ENCODE peak calls at places on chromosome 13, in eight cellular contexts. L, D, U, B, S, P, Z and N are unnamed samples. For H3K4me1, the result is how much of the 10 kb centered on the place peaks cover.

GRCh38 chr13:27657724-27658123 is 36.0 kb downstream of the POLR1D start:
- DNase-seq in L (no peak), P (no peak), Z (no peak), B (no peak), U (no peak), D (no peak), S (no peak), N (peak)

GRCh38 chr13:105804561-105805190 is 730.8 kb downstream of the EFNB2 start:
- DNase-seq in S (no peak), Z (peak), D (no peak), P (no peak), B (no peak), L (no peak), U (no peak), N (no peak)

GRCh38 chr13:43116242-43116641 is 92.9 kb downstream of the DNAJC15 start:
- DNase-seq in B (no peak), L (no peak), U (peak), S (no peak), Z (no peak), P (peak), D (no peak), N (no peak)

GRCh38 chr13:75787249-75787940 is 151.3 kb downstream of the LMO7 start:
- DNase-seq in S (no peak), Z (no peak), L (no peak), D (no peak), P (no peak), B (no peak), U (no peak), N (no peak)

GRCh38 chr13:97119899-97120745 is 102.0 kb upstream of the MBNL2 start:
- DNase-seq in L (no peak), D (no peak), P (no peak), S (no peak), U (no peak), B (no peak), Z (no peak), N (no peak)

GRCh38 chr13:83248751-83249150 is 633.5 kb downstream of the SLITRK1 start:
- DNase-seq in D (no peak), Z (peak), P (no peak), U (no peak), L (no peak), B (no peak), S (no peak), N (no peak)

GRCh38 chr13:86383561-86383960 is 584.3 kb upstream of the SLITRK6 start:
- DNase-seq in L (no peak), Z (no peak), S (no peak), B (no peak), D (no peak), U (no peak), P (no peak), N (no peak)

GRCh38 chr13:65595881-65596280 is 1634.3 kb downstream of the PCDH9 start:
- DNase-seq in U (no peak), Z (no peak), P (no peak), S (no peak), B (no peak), D (no peak), L (no peak), N (no peak)

GRCh38 chr13:31998131-31998530 is 33.4 kb upstream of the FRY start:
- DNase-seq in Z (no peak), U (no peak), B (no peak), P (peak), S (no peak), L (no peak), D (no peak), N (no peak)

GRCh38 chr13:40777166-40777956 is 6.4 kb upstream of the MRPS31 start:
- DNase-seq in D (no peak), U (peak), Z (no peak), L (peak), S (peak), P (peak), B (peak), N (no peak)

GRCh38 chr13:77533875-77534788 is 1.4 kb upstream of the SCEL start:
- DNase-seq in L (no peak), U (no peak), P (peak), B (no peak), Z (no peak), D (no peak), S (no peak), N (no peak)

GRCh38 chr13:44972956-44973581 is 16.2 kb downstream of the NUFIP1 start:
- DNase-seq in Z (no peak), U (peak), L (no peak), D (no peak), B (no peak), S (peak), P (peak), N (no peak)

GRCh38 chr13:30408319-30409101 is 13.8 kb upstream of the UBE2L5 start:
- DNase-seq in B (peak), P (peak), L (peak), U (peak), Z (peak), D (peak), S (no peak), N (peak)

GRCh38 chr13:45121421-45121820 is 1.1 kb downstream of the GTF2F2 start:
- DNase-seq in Z (no peak), B (no peak), P (peak), L (peak), D (no peak), S (peak), U (peak), N (no peak)

GRCh38 chr13:39600766-39601165 is 2.2 kb downstream of the LHFPL6 start:
- DNase-seq in U (no peak), B (no peak), L (no peak), D (no peak), P (peak), Z (peak), S (no peak), N (no peak)

GRCh38 chr13:68816715-68817114 is 1290.9 kb upstream of the ATXN8OS start:
- DNase-seq in U (no peak), L (no peak), P (no peak), S (no peak), Z (no peak), B (no peak), D (no peak), N (no peak)

GRCh38 chr13:49292742-49293498 is 45.2 kb downstream of the CDADC1 start:
- DNase-seq in B (no peak), S (no peak), Z (peak), D (peak), L (no peak), P (no peak), U (no peak), N (peak)

GRCh38 chr13:28744091-28744536 is 25.3 kb upstream of the SLC46A3 start:
- DNase-seq in U (no peak), S (no peak), B (no peak), Z (peak), D (no peak), P (peak), L (no peak), N (no peak)

GRCh38 chr13:23146811-23147245 is 34.0 kb upstream of the SGCG start:
- DNase-seq in L (no peak), S (no peak), B (no peak), D (no peak), Z (no peak), P (no peak), U (no peak), N (no peak)

GRCh38 chr13:56755181-56755580 is 385.5 kb upstream of the PRR20A start:
- DNase-seq in D (no peak), P (peak), B (no peak), U (no peak), Z (no peak), L (no peak), S (no peak), N (no peak)

GRCh38 chr13:35763805-35764170 is 287.3 kb upstream of the MAB21L1 start:
- DNase-seq in D (no peak), P (no peak), U (no peak), B (no peak), L (no peak), S (no peak), Z (no peak), N (no peak)

GRCh38 chr13:84405286-84405685 is 523.0 kb upstream of the SLITRK1 start:
- DNase-seq in L (no peak), P (no peak), U (no peak), B (no peak), D (no peak), Z (no peak), S (no peak), N (no peak)

GRCh38 chr13:74346960-74347359 is 212.8 kb upstream of the KLF12 start:
- DNase-seq in D (no peak), L (no peak), Z (no peak), U (no peak), B (no peak), P (peak), S (no peak), N (no peak)

GRCh38 chr13:84668637-84669036 is 786.4 kb upstream of the SLITRK1 start:
- DNase-seq in L (no peak), S (no peak), Z (no peak), U (no peak), P (no peak), B (no peak), D (no peak), N (no peak)

DNA sequence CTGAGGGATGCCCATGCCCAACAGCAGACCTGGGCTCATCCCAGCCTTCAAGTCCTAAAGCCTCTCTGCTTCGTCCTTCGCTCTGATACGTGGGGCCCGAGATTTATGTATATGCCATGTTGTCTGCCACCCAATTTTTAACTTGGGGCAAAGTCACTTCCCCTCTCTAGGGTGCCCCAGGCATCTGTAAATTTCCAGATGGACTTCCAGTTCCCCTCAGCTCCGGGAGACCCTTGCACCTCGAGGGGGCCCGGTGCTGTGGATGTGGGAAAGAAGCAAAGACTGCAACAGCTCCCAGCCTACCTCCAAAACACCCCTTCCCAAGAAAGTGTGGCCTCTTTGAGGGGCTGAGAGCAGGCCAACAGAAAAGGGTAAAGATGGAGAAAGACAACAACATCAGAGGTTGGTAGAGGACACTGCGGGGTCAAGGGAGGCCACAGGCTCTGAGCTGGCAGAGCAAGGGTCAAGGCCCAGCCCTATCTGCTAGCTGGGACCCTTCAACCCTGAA is 97.4 kb downstream of the STK24 start:
- DNase-seq in U (no peak), P (no peak), L (no peak), D (no peak), Z (no peak), S (no peak), B (no peak), N (no peak)
- H3K4me1 ChIP-seq in U (half or more), P (half or more), L (half or more), D (under half), Z (under half), S (half or more), B (under half), N (half or more)

GRCh38 chr13:59635591-59635990 is 528.1 kb downstream of the DIAPH3 start:
- DNase-seq in Z (no peak), L (no peak), D (no peak), S (no peak), U (no peak), P (no peak), B (no peak), N (no peak)

GRCh38 chr13:59641758-59642157 is 522.0 kb downstream of the DIAPH3 start:
- DNase-seq in D (no peak), B (no peak), U (no peak), S (no peak), Z (no peak), L (no peak), P (no peak), N (no peak)

GRCh38 chr13:59643239-59643865 is 520.4 kb downstream of the DIAPH3 start:
- DNase-seq in P (no peak), B (no peak), U (no peak), D (no peak), L (no peak), S (no peak), Z (no peak), N (no peak)

GRCh38 chr13:59641261-59641660 is 522.5 kb downstream of the DIAPH3 start:
- DNase-seq in S (no peak), L (no peak), U (no peak), B (no peak), Z (no peak), P (peak), D (no peak), N (no peak)

DNA sequence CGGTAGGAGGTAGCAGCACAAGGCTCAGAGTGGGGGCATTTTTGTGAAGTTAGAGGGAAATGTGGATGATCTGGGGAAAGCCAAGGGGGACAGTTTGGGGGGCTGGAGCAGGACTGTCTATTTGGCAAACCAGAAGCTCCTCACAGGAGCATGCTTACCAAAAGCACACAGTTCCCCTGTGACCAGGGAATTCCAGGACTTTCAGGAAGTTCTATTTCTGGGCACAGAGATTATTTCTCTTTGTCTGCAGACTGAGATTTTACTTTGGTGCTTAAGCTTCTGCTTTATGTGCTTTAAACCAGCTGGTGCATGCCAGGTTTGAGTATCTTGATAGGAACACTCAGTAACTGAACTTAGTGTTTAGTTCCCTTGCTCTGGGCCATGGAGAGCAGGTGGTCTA is 525.3 kb downstream of the DIAPH3 start:
- DNase-seq in S (no peak), P (no peak), Z (no peak), U (no peak), D (no peak), L (no peak), B (no peak), N (no peak)
- H3K27ac ChIP-seq in S (no peak), P (no peak), Z (no peak), U (no peak), D (no peak), L (no peak), B (no peak), N (no peak)

DNA sequence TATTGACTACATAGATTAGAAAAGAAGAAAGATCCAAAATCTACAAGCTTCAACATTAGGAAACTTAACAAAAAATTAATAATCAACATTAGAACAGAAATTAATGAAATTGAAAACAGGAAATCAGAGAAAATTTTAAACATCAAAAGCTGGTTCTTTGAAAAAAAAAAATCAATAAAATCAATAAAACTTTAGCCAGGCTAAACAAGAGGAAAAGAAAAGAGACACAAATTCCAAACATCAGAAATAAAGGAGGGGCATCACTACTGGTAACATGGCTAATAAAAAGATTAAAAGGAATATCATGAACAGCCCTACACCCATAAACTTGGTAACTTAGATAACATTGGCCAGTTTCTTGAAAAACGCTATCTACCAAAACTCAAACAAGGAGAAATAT is 110.2 kb downstream of the ATP11A start:
- DNase-seq in B (no peak), P (no peak), Z (no peak), L (no peak), U (no peak), S (no peak), D (no peak), N (no peak)
- H3K4me1 ChIP-seq in B (under half), P (under half), Z (under half), L (under half), U (under half), S (under half), D (under half), N (under half)

GRCh38 chr13:109842521-109842920 is 56.1 kb upstream of the IRS2 start:
- DNase-seq in Z (no peak), P (no peak), B (no peak), L (no peak), D (no peak), U (no peak), S (no peak), N (no peak)

GRCh38 chr13:109840893-109841287 is 54.5 kb upstream of the IRS2 start:
- DNase-seq in S (no peak), Z (no peak), B (no peak), P (no peak), U (no peak), L (no peak), D (no peak), N (no peak)

GRCh38 chr13:109846185-109846584 is 59.8 kb upstream of the IRS2 start:
- DNase-seq in U (no peak), B (no peak), L (no peak), S (no peak), D (no peak), Z (no peak), P (no peak), N (no peak)

GRCh38 chr13:109844396-109844795 is 58.0 kb upstream of the IRS2 start:
- DNase-seq in P (peak), B (no peak), S (no peak), Z (no peak), D (no peak), U (no peak), L (no peak), N (no peak)

GRCh38 chr13:109843695-109844094 is 57.3 kb upstream of the IRS2 start:
- DNase-seq in S (no peak), B (no peak), U (no peak), D (no peak), Z (no peak), L (no peak), P (no peak), N (no peak)
- H3K27ac ChIP-seq in S (no peak), B (no peak), U (no peak), D (no peak), Z (no peak), L (no peak), P (no peak), N (no peak)

GRCh38 chr13:26280822-26281221 is 26.9 kb downstream of the CDK8 start:
- DNase-seq in S (no peak), Z (no peak), U (peak), P (peak), L (no peak), D (no peak), B (no peak), N (no peak)

GRCh38 chr13:26280295-26280694 is 26.4 kb downstream of the CDK8 start:
- DNase-seq in Z (no peak), L (no peak), B (no peak), P (no peak), U (no peak), S (no peak), D (no peak), N (no peak)
- H3K4me1 ChIP-seq in Z (under half), L (under half), B (under half), P (under half), U (under half), S (under half), D (under half), N (under half)

DNA sequence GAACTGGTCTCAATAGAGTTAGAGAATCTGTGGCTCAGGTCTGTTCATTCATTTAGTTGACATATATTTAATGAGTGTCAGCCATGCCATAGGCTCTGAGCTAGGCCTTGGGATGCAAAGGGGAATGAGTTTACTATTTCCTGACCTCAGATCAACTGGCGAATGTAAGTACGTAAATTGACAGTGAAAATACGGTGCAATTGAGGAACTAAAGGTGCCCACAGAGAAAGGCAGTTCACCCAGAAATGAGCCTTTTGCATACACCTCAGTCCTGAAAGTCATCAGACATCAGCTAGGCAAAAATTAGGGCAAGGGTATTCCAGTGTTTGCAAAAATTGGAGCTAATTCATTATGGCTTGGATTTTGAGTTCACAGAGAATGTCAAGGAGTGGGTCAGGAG is 20.6 kb upstream of the UPF3A start:
- DNase-seq in U (no peak), S (no peak), Z (no peak), L (no peak), P (no peak), D (no peak), B (no peak), N (no peak)
- H3K27ac ChIP-seq in U (no peak), S (no peak), Z (no peak), L (no peak), P (no peak), D (no peak), B (no peak), N (no peak)

GRCh38 chr13:90402613-90403012 is 944.9 kb upstream of the MIR17HG start:
- DNase-seq in U (no peak), Z (no peak), S (no peak), L (no peak), B (no peak), D (no peak), P (no peak), N (no peak)

GRCh38 chr13:90396266-90396665 is 951.2 kb upstream of the MIR17HG start:
- DNase-seq in P (no peak), S (no peak), B (no peak), L (no peak), Z (no peak), U (no peak), D (no peak), N (no peak)

GRCh38 chr13:90403330-90404082 is 944.0 kb upstream of the MIR17HG start:
- DNase-seq in U (no peak), B (no peak), S (no peak), Z (no peak), P (no peak), L (no peak), D (no peak), N (no peak)

GRCh38 chr13:90402102-90402501 is 945.4 kb upstream of the MIR17HG start:
- DNase-seq in U (no peak), Z (no peak), P (no peak), S (no peak), B (no peak), L (no peak), D (no peak), N (no peak)

DNA sequence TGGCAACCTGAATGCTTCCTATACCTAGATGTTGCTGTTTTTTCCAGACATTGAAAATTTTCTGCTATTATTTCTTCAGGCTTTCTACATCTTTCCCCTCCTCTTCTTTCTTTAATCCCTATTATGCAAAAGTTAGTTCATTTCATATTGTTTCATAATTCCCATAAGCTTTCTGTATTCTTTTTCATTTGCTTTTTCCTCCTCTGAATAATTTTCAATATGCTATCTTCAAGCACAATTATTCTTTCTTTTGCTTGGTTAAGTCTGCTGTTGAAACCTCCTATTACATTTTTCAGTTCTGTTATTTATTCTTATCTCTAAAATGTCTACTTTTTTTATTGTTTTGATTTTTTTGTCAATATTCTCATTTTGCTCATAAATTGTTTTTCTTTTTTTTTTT is 947.1 kb upstream of the MIR17HG start:
- DNase-seq in L (no peak), P (no peak), D (no peak), B (no peak), U (no peak), Z (no peak), S (no peak), N (no peak)
- H3K4me1 ChIP-seq in L (under half), P (under half), D (under half), B (under half), U (under half), Z (under half), S (under half), N (under half)

DNA sequence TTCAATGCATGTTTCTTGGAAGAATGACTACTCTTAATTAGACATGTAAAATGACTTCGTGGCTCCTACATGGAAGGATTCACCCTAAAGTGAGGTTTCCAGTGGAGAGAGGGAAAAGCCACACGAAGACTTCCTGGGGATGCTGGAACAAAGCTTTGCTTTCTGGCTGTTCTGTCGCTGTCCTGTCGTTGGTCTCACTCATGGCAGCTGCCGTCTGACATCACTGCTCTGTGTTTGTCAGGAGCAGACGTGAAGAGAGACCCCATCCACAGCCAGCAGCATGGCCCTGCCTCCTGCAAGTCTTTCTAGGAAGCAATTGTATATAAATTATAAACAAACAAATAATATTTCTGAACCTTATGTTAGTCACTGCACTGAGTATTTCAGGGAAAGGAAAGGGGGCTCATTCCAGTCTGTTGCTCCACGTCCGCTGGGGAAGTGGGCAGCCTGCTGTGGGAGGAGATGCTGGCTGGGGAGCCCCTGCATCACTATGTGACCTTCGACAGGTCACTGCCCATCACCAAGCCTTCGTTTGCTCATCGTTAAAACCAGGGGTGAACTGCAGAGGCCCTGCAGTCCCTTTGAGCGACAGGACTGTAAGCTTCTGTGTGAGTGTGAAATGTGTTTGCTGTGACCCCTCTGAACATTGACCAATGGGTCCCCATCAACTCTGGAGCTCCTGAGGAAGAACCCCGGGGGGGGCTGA is 151.0 kb downstream of the DCT start:
- DNase-seq in U (no peak), D (no peak), Z (no peak), B (no peak), P (no peak), S (no peak), L (no peak), N (no peak)
- H3K27ac ChIP-seq in U (no peak), D (no peak), Z (no peak), B (no peak), P (no peak), S (no peak), L (no peak), N (no peak)